ENCODE peak calls at places on chromosome 20, in ten cellular contexts. E is activated T-cell treated with anti-CD3 and anti-CD28 coated beads, Interleukin-2, amount 50 U/mL, for 1 hour; V is tibial nerve; R is T1000; L is coronary artery; X is T follicular helper cell; J is COR-L47; Y is cardiac fibroblast; Q is HFFc6; T is stomach. S is an unnamed sample.
A peak's percentile ranks its signal among the peaks of the same experiment; 100 is the strongest.

GRCh38 chr20:46051556-46052323 is 22.7 kb downstream of the SLC12A5 start:
- DNase-seq in E (no peak), V (no peak), R (no peak), L (peak; percentile 38), X (no peak), J (peak; percentile 58), Y (no peak), Q (no peak), T (no peak), S (no peak)

GRCh38 chr20:55415567-55416142 is 589.7 kb downstream of the CBLN4 start:
- DNase-seq in E (no peak), V (no peak), R (no peak), L (no peak), X (no peak), J (peak; percentile 15), Y (peak; percentile 17), Q (no peak), T (no peak), S (no peak)

GRCh38 chr20:47088339-47088738 is 193.7 kb downstream of the EYA2 start:
- DNase-seq in E (no peak), V (no peak), R (no peak), L (no peak), X (no peak), J (no peak), Y (no peak), Q (no peak), T (no peak), S (no peak)

GRCh38 chr20:62816031-62816878 is 595 bp upstream of the COL9A3 start:
- DNase-seq in E (no peak), V (no peak), R (no peak), L (no peak), X (no peak), J (no peak), Y (no peak), Q (no peak), T (no peak), S (no peak)

GRCh38 chr20:36371391-36371790 is 65.3 kb downstream of the DLGAP4 start:
- DNase-seq in E (no peak), V (no peak), R (no peak), L (no peak), X (no peak), J (no peak), Y (no peak), Q (no peak), T (no peak), S (no peak)

GRCh38 chr20:38049800-38050199 is 16.3 kb downstream of the RPRD1B start:
- DNase-seq in E (no peak), V (no peak), R (no peak), L (no peak), X (no peak), J (no peak), Y (peak; percentile 84), Q (peak; percentile 61), T (no peak), S (no peak)

GRCh38 chr20:1819311-1820136 is 75.7 kb upstream of the SIRPA start:
- DNase-seq in E (no peak), V (no peak), R (no peak), L (peak; percentile 57), X (no peak), J (no peak), Y (no peak), Q (no peak), T (no peak), S (no peak)

GRCh38 chr20:57460781-57461465 is 64.0 kb downstream of the CTCFL start:
- DNase-seq in E (no peak), V (no peak), R (no peak), L (no peak), X (no peak), J (no peak), Y (no peak), Q (no peak), T (no peak), S (no peak)

GRCh38 chr20:63028461-63028921 is 21.7 kb upstream of the BHLHE23 start:
- DNase-seq in E (no peak), V (no peak), R (no peak), L (no peak), X (no peak), J (no peak), Y (no peak), Q (no peak), T (no peak), S (no peak)

GRCh38 chr20:59735486-59735885 is 131.1 kb downstream of the PHACTR3 start:
- DNase-seq in E (no peak), V (no peak), R (no peak), L (peak; percentile 22), X (no peak), J (no peak), Y (no peak), Q (no peak), T (no peak), S (no peak)

GRCh38 chr20:32159766-32160221 is 47.7 kb downstream of the PLAGL2 start:
- DNase-seq in E (no peak), V (no peak), R (no peak), L (peak; percentile 66), X (no peak), J (no peak), Y (no peak), Q (no peak), T (no peak), S (no peak)

GRCh38 chr20:43178079-43178478 is 11.6 kb downstream of the PTPRT start:
- DNase-seq in E (no peak), V (no peak), R (no peak), L (no peak), X (no peak), J (no peak), Y (no peak), Q (no peak), T (no peak), S (no peak)

GRCh38 chr20:15316556-15316955 is 979.1 kb upstream of the FLRT3 start:
- DNase-seq in E (no peak), V (no peak), R (no peak), L (no peak), X (no peak), J (no peak), Y (no peak), Q (no peak), T (no peak), S (no peak)

GRCh38 chr20:57076951-57077350 is 189.5 kb downstream of the BMP7 start:
- DNase-seq in E (no peak), V (no peak), R (no peak), L (no peak), X (no peak), J (no peak), Y (no peak), Q (peak; percentile 30), T (no peak), S (no peak)

GRCh38 chr20:51562334-51563140 is 20.0 kb upstream of the NFATC2 start:
- DNase-seq in E (peak; percentile 49), V (peak; percentile 78), R (peak; percentile 90), L (peak; percentile 94), X (no peak), J (peak; percentile 31), Y (peak; percentile 92), Q (peak; percentile 98), T (peak; percentile 57), S (peak; percentile 78)

GRCh38 chr20:47110819-47111218 is 216.2 kb downstream of the EYA2 start:
- DNase-seq in E (no peak), V (no peak), R (no peak), L (no peak), X (no peak), J (no peak), Y (no peak), Q (no peak), T (no peak), S (no peak)

GRCh38 chr20:58233881-58234528 is 5.6 kb upstream of the ANKRD60 start:
- DNase-seq in E (peak; percentile 59), V (no peak), R (no peak), L (no peak), X (no peak), J (no peak), Y (no peak), Q (no peak), T (no peak), S (no peak)

GRCh38 chr20:3106185-3106584 is 21.7 kb upstream of the AVP start:
- DNase-seq in E (no peak), V (no peak), R (no peak), L (no peak), X (no peak), J (no peak), Y (no peak), Q (no peak), T (no peak), S (no peak)

GRCh38 chr20:41030536-41031242 is 2.1 kb downstream of the TOP1 start:
- DNase-seq in E (no peak), V (no peak), R (no peak), L (no peak), X (no peak), J (no peak), Y (peak; percentile 53), Q (peak; percentile 28), T (no peak), S (no peak)

GRCh38 chr20:43691928-43692524 is 25.1 kb downstream of the MYBL2 start:
- DNase-seq in E (peak; percentile 51), V (no peak), R (peak; percentile 22), L (no peak), X (peak; percentile 16), J (peak; percentile 18), Y (peak; percentile 56), Q (peak; percentile 25), T (peak; percentile 58), S (peak; percentile 25)

GRCh38 chr20:15071010-15071808 is 733.8 kb upstream of the FLRT3 start:
- DNase-seq in E (no peak), V (no peak), R (no peak), L (no peak), X (no peak), J (no peak), Y (no peak), Q (no peak), T (no peak), S (no peak)

GRCh38 chr20:25313608-25314007 is 65.7 kb downstream of the PYGB start:
- DNase-seq in E (no peak), V (no peak), R (no peak), L (no peak), X (no peak), J (no peak), Y (no peak), Q (no peak), T (no peak), S (no peak)

GRCh38 chr20:34544109-34544793 is 14.3 kb upstream of the MAP1LC3A start:
- DNase-seq in E (peak; percentile 36), V (no peak), R (peak; percentile 40), L (no peak), X (no peak), J (no peak), Y (no peak), Q (no peak), T (no peak), S (no peak)

GRCh38 chr20:36645998-36646397 is at the start of gene SLA2:
- DNase-seq in E (peak; percentile 71), V (no peak), R (no peak), L (no peak), X (peak; percentile 54), J (no peak), Y (no peak), Q (no peak), T (peak; percentile 43), S (peak; percentile 23)

GRCh38 chr20:48733296-48733790 is 94.5 kb downstream of the PREX1 start:
- DNase-seq in E (no peak), V (no peak), R (no peak), L (no peak), X (no peak), J (no peak), Y (peak; percentile 22), Q (peak; percentile 8), T (no peak), S (no peak)

GRCh38 chr20:31841928-31842327 is 3.5 kb downstream of the FOXS1 start:
- DNase-seq in E (no peak), V (no peak), R (peak; percentile 46), L (peak; percentile 88), X (no peak), J (no peak), Y (peak; percentile 94), Q (peak; percentile 59), T (no peak), S (no peak)

GRCh38 chr20:38343798-38344701 is 2.2 kb upstream of the LBP start:
- DNase-seq in E (no peak), V (no peak), R (no peak), L (no peak), X (no peak), J (no peak), Y (no peak), Q (no peak), T (no peak), S (no peak)

GRCh38 chr20:64109831-64110391 is 2.5 kb upstream of the NPBWR2 start:
- DNase-seq in E (peak; percentile 14), V (no peak), R (no peak), L (no peak), X (no peak), J (no peak), Y (no peak), Q (no peak), T (peak; percentile 22), S (no peak)